ENCODE peak calls at places on chromosomes 4 and X, in five cellular contexts. F is Peyer's patch, E is fibroblast of lung, W is body of pancreas, H is right atrium auricular region. N is an unnamed sample.
A peak's percentile ranks its signal among the peaks of the same experiment; 100 is the strongest.

GRCh38 chrX:140354431-140355120 is 150.3 kb downstream of the SOX3 start:
- DNase-seq in E (no peak), H (no peak), W (no peak), F (no peak), N (no peak)

GRCh38 chr4:4430492-4431195 is 43.7 kb downstream of the NSG1 start:
- DNase-seq in W (no peak), H (no peak), E (peak; percentile 65), F (peak; percentile 54), N (peak; percentile 82)

GRCh38 chr4:142728209-142728608 is 117.9 kb downstream of the INPP4B start:
- DNase-seq in H (no peak), W (no peak), F (no peak), E (peak; percentile 16), N (no peak)

GRCh38 chrX:81120936-81121351 is 80.8 kb downstream of the HMGN5 start:
- DNase-seq in W (peak; percentile 34), H (no peak), E (peak; percentile 59), F (peak; percentile 61), N (peak; percentile 55)

GRCh38 chrX:150688911-150689451 is 4.2 kb upstream of the MTMR1 start:
- DNase-seq in E (peak; percentile 78), W (no peak), F (no peak), H (no peak), N (no peak)

GRCh38 chr4:53010320-53010719 is 148.2 kb downstream of the RASL11B start:
- DNase-seq in F (peak; percentile 51), E (peak; percentile 78), H (no peak), W (peak; percentile 85), N (no peak)

GRCh38 chrX:103066606-103067005 is 2.6 kb upstream of the BEX1 start:
- DNase-seq in E (peak; percentile 4), H (no peak), F (no peak), W (no peak), N (no peak)

GRCh38 chr4:106017975-106018374 is 122.7 kb downstream of the NPNT start:
- DNase-seq in F (no peak), H (no peak), E (no peak), W (no peak), N (no peak)

GRCh38 chr4:168511780-168512467 is 15.1 kb downstream of the PALLD start:
- DNase-seq in F (peak; percentile 56), E (no peak), W (no peak), H (no peak), N (no peak)

GRCh38 chr4:139978692-139979091 is 175.3 kb downstream of the MAML3 start:
- DNase-seq in H (no peak), E (no peak), F (no peak), W (no peak), N (no peak)

GRCh38 chr4:103718993-103719319 is 829 bp downstream of the TACR3 start:
- DNase-seq in E (no peak), W (peak; percentile 22), F (no peak), H (no peak), N (no peak)

GRCh38 chr4:122293374-122294365 is 85.1 kb upstream of the ADAD1 start:
- DNase-seq in H (no peak), E (no peak), W (no peak), F (no peak), N (peak; percentile 45)

GRCh38 chr4:96315815-96316214 is 475.9 kb downstream of the PDHA2 start:
- DNase-seq in W (no peak), E (no peak), H (no peak), F (no peak), N (no peak)

GRCh38 chr4:52780627-52781354 is 29.6 kb upstream of the ERVMER34-1 start:
- DNase-seq in E (peak; percentile 8), H (no peak), F (no peak), W (no peak), N (no peak)

GRCh38 chr4:75555294-75556164 is at the start of gene ODAPH:
- DNase-seq in H (no peak), W (no peak), F (peak; percentile 74), E (no peak), N (peak; percentile 14)

GRCh38 chr4:124276461-124276860 is 436.1 kb downstream of the ANKRD50 start:
- DNase-seq in H (no peak), F (no peak), E (no peak), W (no peak), N (no peak)

GRCh38 chr4:2062168-2062807 is 3.2 kb downstream of the NAT8L start:
- DNase-seq in W (no peak), H (no peak), E (no peak), F (no peak), N (no peak)

GRCh38 chr4:53605783-53606182 is 14.5 kb upstream of the LNX1 start:
- DNase-seq in H (no peak), F (no peak), W (no peak), E (peak; percentile 24), N (no peak)

GRCh38 chrX:17689971-17690409 is 47.3 kb upstream of the SCML1 start:
- DNase-seq in E (peak; percentile 75), F (peak; percentile 64), H (no peak), W (peak; percentile 60), N (peak; percentile 41)

GRCh38 chr4:91113130-91113706 is 986.0 kb downstream of the CCSER1 start:
- DNase-seq in E (peak; percentile 52), F (no peak), H (no peak), W (no peak), N (no peak)

GRCh38 chr4:61292322-61292721 is 92.2 kb downstream of the ADGRL3 start:
- DNase-seq in F (no peak), W (no peak), E (no peak), H (no peak), N (no peak)

DNA sequence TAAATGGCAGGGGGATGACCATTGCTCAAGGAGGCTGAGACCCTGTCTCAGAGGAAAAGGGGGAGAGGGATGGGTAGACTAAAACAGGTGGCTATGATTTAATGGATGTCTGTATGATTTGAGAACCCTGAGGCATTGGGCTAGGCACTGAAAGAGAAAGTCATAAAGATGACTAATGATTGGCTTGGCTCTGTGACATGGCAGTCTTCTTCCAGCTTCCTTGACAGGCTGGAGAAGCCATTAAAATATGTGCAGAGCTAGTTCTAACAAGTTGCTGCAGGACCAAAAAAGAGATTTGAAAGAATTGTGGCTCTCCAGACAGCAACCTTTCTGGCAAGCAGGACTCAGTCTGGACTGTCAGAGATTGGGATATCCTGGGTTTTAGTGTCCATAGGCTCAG is 53.6 kb downstream of the AMER1 start:
- DNase-seq in H (no peak), F (no peak), E (no peak), W (no peak), N (no peak)
- H3K9me3 ChIP-seq in H (no peaks in the 10 kb centered on the region), F (no peaks in the 10 kb centered on the region), E (no peaks in the 10 kb centered on the region), W (no peaks in the 10 kb centered on the region), N (no peaks in the 10 kb centered on the region)

DNA sequence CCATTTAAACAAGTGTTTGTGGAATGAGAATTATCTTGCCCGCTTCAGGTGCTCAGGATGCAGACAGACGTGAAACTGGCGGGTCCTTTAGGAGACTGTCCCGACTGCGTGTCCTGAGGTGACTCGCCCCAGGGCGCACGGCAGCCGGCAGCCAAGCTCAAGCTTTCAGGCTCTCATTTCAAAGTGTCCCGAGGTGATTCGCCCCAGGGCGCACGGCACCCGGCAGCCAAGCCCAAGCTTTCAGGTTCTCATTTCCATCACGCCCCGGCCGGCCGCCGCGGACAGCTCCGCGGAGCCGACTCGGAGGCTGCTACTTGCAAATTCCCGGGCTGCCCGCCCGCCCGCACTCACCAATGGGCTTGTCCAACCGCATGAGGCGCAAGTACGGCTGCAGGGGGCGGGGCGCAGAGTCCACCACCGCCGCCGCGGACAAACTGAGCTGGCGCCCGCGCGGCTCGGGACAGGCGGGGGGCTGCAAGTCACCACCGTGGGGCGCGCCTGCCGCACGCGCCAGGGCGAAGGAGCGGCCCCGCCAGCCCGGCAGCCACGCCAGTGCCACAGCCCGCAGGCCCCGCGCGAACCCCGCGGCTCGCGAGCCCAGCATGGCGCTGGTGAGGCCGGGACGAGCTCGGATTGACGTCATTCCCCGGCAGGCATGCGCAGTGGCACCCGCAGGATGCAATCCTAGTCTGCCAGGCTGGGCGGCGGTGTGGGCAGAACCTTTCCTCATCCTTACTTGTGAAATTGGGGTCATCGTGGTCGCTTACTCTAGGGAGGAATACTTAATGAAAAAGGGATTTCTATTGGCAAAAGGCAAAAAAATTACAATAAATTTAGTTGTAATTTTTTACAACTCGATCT is at the start of gene COQ2:
- DNase-seq in H (peak; percentile 96), E (peak; percentile 96), W (peak; percentile 96), F (peak; percentile 98), N (peak; percentile 95)
- TF ChIP-seq CTCF in H (peak; percentile 58), E (peak; percentile 10), W (no peak), F (peak; percentile 54), N (no peak)

DNA sequence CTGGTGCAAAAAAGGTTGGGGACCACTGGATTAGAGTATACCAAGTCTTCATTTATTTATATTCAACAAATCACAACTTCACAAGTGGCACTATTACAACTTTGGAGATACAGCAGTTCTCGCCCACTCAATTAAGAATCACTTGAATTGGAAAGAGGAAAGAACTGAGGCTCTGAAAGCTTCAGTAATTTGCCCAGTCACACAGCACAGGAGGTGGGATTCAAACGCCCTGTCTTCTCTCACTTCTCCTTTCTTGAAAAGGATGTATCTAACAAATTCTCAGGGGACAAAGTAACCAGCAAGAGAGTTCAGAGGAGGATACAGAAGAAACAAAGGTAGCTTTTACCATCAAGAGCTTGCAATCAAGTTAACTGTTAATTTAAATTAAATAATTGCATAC is 12.4 kb downstream of the SMIM14 start:
- DNase-seq in W (no peak), F (no peak), H (no peak), E (no peak), N (no peak)
- H3K27ac ChIP-seq in W (no peak overlapping the region), F (no peak overlapping the region), H (no peak overlapping the region), E (no peak overlapping the region), N (no peak overlapping the region)

DNA sequence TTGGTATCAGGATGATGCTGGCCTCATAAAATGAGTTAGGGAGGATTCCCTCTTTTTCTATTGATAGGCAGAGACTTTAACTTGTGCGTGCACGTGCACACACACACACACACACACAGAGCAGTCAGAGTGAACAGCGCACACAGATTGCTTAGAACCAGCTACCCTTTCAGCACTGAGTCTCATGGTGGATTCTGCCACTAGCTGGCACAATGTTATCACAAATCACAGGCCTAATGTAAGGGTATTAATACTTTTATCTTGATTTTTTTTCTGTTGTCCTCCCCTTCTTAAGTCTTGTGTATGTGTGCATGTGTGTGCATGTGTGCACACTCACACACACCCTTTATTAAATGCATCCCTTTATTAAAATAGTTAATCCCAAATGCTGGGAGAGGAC is 53.2 kb downstream of the HADH start:
- DNase-seq in E (no peak), F (no peak), W (no peak), H (no peak), N (no peak)
- H3K9me3 ChIP-seq in E (no peaks in the 10 kb centered on the region), F (no peaks in the 10 kb centered on the region), W (no peaks in the 10 kb centered on the region), H (no peaks in the 10 kb centered on the region), N (no peaks in the 10 kb centered on the region)

GRCh38 chrX:86171366-86171765 is 23.1 kb downstream of the DACH2 start:
- DNase-seq in E (peak; percentile 65), W (peak; percentile 19), H (no peak), F (no peak), N (peak; percentile 33)
- TF ChIP-seq CTCF in E (peak; percentile 49), W (no peak), H (no peak), F (no peak), N (peak; percentile 76)

N was measured in WERI-Rb-1.